ENCODE peak calls at places on chromosomes 4 and X, in four cellular contexts. One of them, this sample, is unnamed.

GRCh38 chrX:153206425-153207046 is 27.5 kb downstream of the MAGEA1 start:
- DNase-seq in neural crest cell: no peak
- DNase-seq in AG10803: no peak
- DNase-seq in stimulated activated CD4-positive, alpha-beta T cell treated with anti-CD3 and anti-CD28 coated beads, Interleukin-4, amount 100 ng/mL, for 24 hours: no peak
- DNase-seq in this sample: no peak

GRCh38 chr4:52585379-52585778 is 73.7 kb downstream of the USP46 start:
- DNase-seq in neural crest cell: no peak
- DNase-seq in AG10803: no peak
- DNase-seq in stimulated activated CD4-positive, alpha-beta T cell treated with anti-CD3 and anti-CD28 coated beads, Interleukin-4, amount 100 ng/mL, for 24 hours: no peak
- DNase-seq in this sample: no peak

GRCh38 chrX:136689441-136689840 is 41.5 kb downstream of the CD40LG start:
- DNase-seq in neural crest cell: no peak
- DNase-seq in AG10803: no peak
- DNase-seq in stimulated activated CD4-positive, alpha-beta T cell treated with anti-CD3 and anti-CD28 coated beads, Interleukin-4, amount 100 ng/mL, for 24 hours: no peak
- DNase-seq in this sample: peak; percentile 33

GRCh38 chr4:140099993-140100392 is 54.0 kb downstream of the MAML3 start:
- DNase-seq in neural crest cell: no peak
- DNase-seq in AG10803: no peak
- DNase-seq in stimulated activated CD4-positive, alpha-beta T cell treated with anti-CD3 and anti-CD28 coated beads, Interleukin-4, amount 100 ng/mL, for 24 hours: no peak
- DNase-seq in this sample: peak; percentile 41

GRCh38 chrX:49155243-49155899 is 7.2 kb upstream of the MAGIX start:
- DNase-seq in neural crest cell: peak; percentile 9
- DNase-seq in AG10803: peak; percentile 68
- DNase-seq in stimulated activated CD4-positive, alpha-beta T cell treated with anti-CD3 and anti-CD28 coated beads, Interleukin-4, amount 100 ng/mL, for 24 hours: peak; percentile 37
- DNase-seq in this sample: peak; percentile 56

GRCh38 chr4:8675383-8675782 is 82.8 kb downstream of the CPZ start:
- DNase-seq in neural crest cell: peak; percentile 58
- DNase-seq in AG10803: no peak
- DNase-seq in stimulated activated CD4-positive, alpha-beta T cell treated with anti-CD3 and anti-CD28 coated beads, Interleukin-4, amount 100 ng/mL, for 24 hours: no peak
- DNase-seq in this sample: no peak

GRCh38 chr4:38889143-38889542 is 21.5 kb downstream of the FAM114A1 start:
- DNase-seq in neural crest cell: no peak
- DNase-seq in AG10803: peak; percentile 82
- DNase-seq in stimulated activated CD4-positive, alpha-beta T cell treated with anti-CD3 and anti-CD28 coated beads, Interleukin-4, amount 100 ng/mL, for 24 hours: no peak
- DNase-seq in this sample: no peak

GRCh38 chrX:42290608-42291007 is 367.3 kb upstream of the CASK start:
- DNase-seq in neural crest cell: no peak
- DNase-seq in AG10803: peak; percentile 2
- DNase-seq in stimulated activated CD4-positive, alpha-beta T cell treated with anti-CD3 and anti-CD28 coated beads, Interleukin-4, amount 100 ng/mL, for 24 hours: no peak
- DNase-seq in this sample: no peak

GRCh38 chr4:142407569-142407968 is 438.5 kb downstream of the INPP4B start:
- DNase-seq in neural crest cell: no peak
- DNase-seq in AG10803: no peak
- DNase-seq in stimulated activated CD4-positive, alpha-beta T cell treated with anti-CD3 and anti-CD28 coated beads, Interleukin-4, amount 100 ng/mL, for 24 hours: no peak
- DNase-seq in this sample: no peak

GRCh38 chr4:141858437-141858836 is 222.1 kb downstream of the IL15 start:
- DNase-seq in neural crest cell: no peak
- DNase-seq in AG10803: no peak
- DNase-seq in stimulated activated CD4-positive, alpha-beta T cell treated with anti-CD3 and anti-CD28 coated beads, Interleukin-4, amount 100 ng/mL, for 24 hours: no peak
- DNase-seq in this sample: no peak

GRCh38 chr4:25859429-25860148 is 3.2 kb downstream of the SEL1L3 start:
- DNase-seq in neural crest cell: no peak
- DNase-seq in AG10803: no peak
- DNase-seq in stimulated activated CD4-positive, alpha-beta T cell treated with anti-CD3 and anti-CD28 coated beads, Interleukin-4, amount 100 ng/mL, for 24 hours: peak; percentile 28
- DNase-seq in this sample: peak; percentile 70

GRCh38 chrX:119541188-119541587 is 24.0 kb downstream of the STEEP1 start:
- DNase-seq in neural crest cell: no peak
- DNase-seq in AG10803: peak; percentile 72
- DNase-seq in stimulated activated CD4-positive, alpha-beta T cell treated with anti-CD3 and anti-CD28 coated beads, Interleukin-4, amount 100 ng/mL, for 24 hours: no peak
- DNase-seq in this sample: no peak

GRCh38 chr4:109969087-109969486 is 56.4 kb downstream of the EGF start:
- DNase-seq in neural crest cell: no peak
- DNase-seq in AG10803: no peak
- DNase-seq in stimulated activated CD4-positive, alpha-beta T cell treated with anti-CD3 and anti-CD28 coated beads, Interleukin-4, amount 100 ng/mL, for 24 hours: no peak
- DNase-seq in this sample: no peak

GRCh38 chr4:12118651-12119213 is 690.0 kb upstream of the HS3ST1 start:
- DNase-seq in neural crest cell: no peak
- DNase-seq in AG10803: no peak
- DNase-seq in stimulated activated CD4-positive, alpha-beta T cell treated with anti-CD3 and anti-CD28 coated beads, Interleukin-4, amount 100 ng/mL, for 24 hours: no peak
- DNase-seq in this sample: no peak

GRCh38 chrX:110417128-110417527 is 58.5 kb downstream of the RTL9 start:
- DNase-seq in neural crest cell: no peak
- DNase-seq in AG10803: no peak
- DNase-seq in stimulated activated CD4-positive, alpha-beta T cell treated with anti-CD3 and anti-CD28 coated beads, Interleukin-4, amount 100 ng/mL, for 24 hours: no peak
- DNase-seq in this sample: no peak

GRCh38 chrX:40885984-40886383 is 150.6 kb upstream of the MED14 start:
- DNase-seq in neural crest cell: no peak
- DNase-seq in AG10803: no peak
- DNase-seq in stimulated activated CD4-positive, alpha-beta T cell treated with anti-CD3 and anti-CD28 coated beads, Interleukin-4, amount 100 ng/mL, for 24 hours: no peak
- DNase-seq in this sample: no peak

GRCh38 chr4:1022739-1023066 is 11.3 kb downstream of the FGFRL1 start:
- DNase-seq in neural crest cell: no peak
- DNase-seq in AG10803: no peak
- DNase-seq in stimulated activated CD4-positive, alpha-beta T cell treated with anti-CD3 and anti-CD28 coated beads, Interleukin-4, amount 100 ng/mL, for 24 hours: no peak
- DNase-seq in this sample: no peak

GRCh38 chr4:127521463-127521862 is 111.3 kb upstream of the INTU start:
- DNase-seq in neural crest cell: no peak
- DNase-seq in AG10803: no peak
- DNase-seq in stimulated activated CD4-positive, alpha-beta T cell treated with anti-CD3 and anti-CD28 coated beads, Interleukin-4, amount 100 ng/mL, for 24 hours: no peak
- DNase-seq in this sample: no peak

GRCh38 chr4:164304240-164304639 is 449.7 kb upstream of the SMIM31 start:
- DNase-seq in neural crest cell: no peak
- DNase-seq in AG10803: no peak
- DNase-seq in stimulated activated CD4-positive, alpha-beta T cell treated with anti-CD3 and anti-CD28 coated beads, Interleukin-4, amount 100 ng/mL, for 24 hours: no peak
- DNase-seq in this sample: no peak

GRCh38 chr4:20532871-20533870 is 167.1 kb upstream of the PACRGL start:
- DNase-seq in neural crest cell: no peak
- DNase-seq in AG10803: peak; percentile 86
- DNase-seq in stimulated activated CD4-positive, alpha-beta T cell treated with anti-CD3 and anti-CD28 coated beads, Interleukin-4, amount 100 ng/mL, for 24 hours: no peak
- DNase-seq in this sample: no peak

GRCh38 chr4:80413096-80413495 is 77.6 kb downstream of the CFAP299 start:
- DNase-seq in neural crest cell: no peak
- DNase-seq in AG10803: no peak
- DNase-seq in stimulated activated CD4-positive, alpha-beta T cell treated with anti-CD3 and anti-CD28 coated beads, Interleukin-4, amount 100 ng/mL, for 24 hours: no peak
- DNase-seq in this sample: no peak

GRCh38 chr4:74344031-74344430 is 20.9 kb upstream of the EREG start:
- DNase-seq in neural crest cell: no peak
- DNase-seq in AG10803: no peak
- DNase-seq in stimulated activated CD4-positive, alpha-beta T cell treated with anti-CD3 and anti-CD28 coated beads, Interleukin-4, amount 100 ng/mL, for 24 hours: no peak
- DNase-seq in this sample: no peak

GRCh38 chrX:9923357-9923756 is 43.8 kb upstream of the CLDN34 start:
- DNase-seq in neural crest cell: no peak
- DNase-seq in AG10803: no peak
- DNase-seq in stimulated activated CD4-positive, alpha-beta T cell treated with anti-CD3 and anti-CD28 coated beads, Interleukin-4, amount 100 ng/mL, for 24 hours: no peak
- DNase-seq in this sample: no peak

GRCh38 chr4:90457817-90458216 is 330.6 kb downstream of the CCSER1 start:
- DNase-seq in neural crest cell: no peak
- DNase-seq in AG10803: no peak
- DNase-seq in stimulated activated CD4-positive, alpha-beta T cell treated with anti-CD3 and anti-CD28 coated beads, Interleukin-4, amount 100 ng/mL, for 24 hours: no peak
- DNase-seq in this sample: no peak

GRCh38 chr4:10083861-10084641 is 32.5 kb downstream of the WDR1 start:
- DNase-seq in neural crest cell: no peak
- DNase-seq in AG10803: no peak
- DNase-seq in stimulated activated CD4-positive, alpha-beta T cell treated with anti-CD3 and anti-CD28 coated beads, Interleukin-4, amount 100 ng/mL, for 24 hours: no peak
- DNase-seq in this sample: no peak

GRCh38 chr4:33369366-33369899 is 2649.3 kb downstream of the PCDH7 start:
- DNase-seq in neural crest cell: no peak
- DNase-seq in AG10803: no peak
- DNase-seq in stimulated activated CD4-positive, alpha-beta T cell treated with anti-CD3 and anti-CD28 coated beads, Interleukin-4, amount 100 ng/mL, for 24 hours: no peak
- DNase-seq in this sample: no peak

GRCh38 chrX:120213438-120214265 is 37.0 kb upstream of the ZBTB33 start:
- DNase-seq in neural crest cell: peak; percentile 56
- DNase-seq in AG10803: peak; percentile 40
- DNase-seq in stimulated activated CD4-positive, alpha-beta T cell treated with anti-CD3 and anti-CD28 coated beads, Interleukin-4, amount 100 ng/mL, for 24 hours: peak; percentile 61
- DNase-seq in this sample: peak; percentile 68

This sample was measured in activated CD8-positive, alpha-beta T cell treated with anti-CD3 and anti-CD28 coated beads, Interleukin-2, amount 10 ng/mL, durations not matched to agents 7 days and 5 days.